ENCODE peak calls at places on chromosome 22, in eight cellular contexts. I, X, B, Q, N, C, D and Z are unnamed samples.

GRCh38 chr22:48259991-48260670 is 1497.7 kb downstream of the TBC1D22A start:
- DNase-seq in I (no peak), X (no peak), B (no peak), Q (no peak), N (no peak), C (no peak), D (no peak), Z (no peak)

GRCh38 chr22:38657248-38657909 is 941 bp downstream of the CBY1 start:
- DNase-seq in I (peak; percentile 36), X (peak; percentile 12), B (peak; percentile 22), Q (peak; percentile 27), N (peak; percentile 55), C (peak; percentile 14), D (peak; percentile 40), Z (no peak)

GRCh38 chr22:37762389-37762836 is 45.3 kb upstream of the GCAT start:
- DNase-seq in I (peak; percentile 46), X (no peak), B (no peak), Q (no peak), N (no peak), C (no peak), D (no peak), Z (no peak)

GRCh38 chr22:47189056-47189916 is 426.8 kb downstream of the TBC1D22A start:
- DNase-seq in I (no peak), X (no peak), B (no peak), Q (no peak), N (no peak), C (no peak), D (no peak), Z (no peak)

GRCh38 chr22:30336752-30337460 is 10.2 kb upstream of the TBC1D10A start:
- DNase-seq in I (no peak), X (peak; percentile 54), B (no peak), Q (no peak), N (no peak), C (no peak), D (no peak), Z (no peak)

GRCh38 chr22:29700949-29701927 is 18.6 kb upstream of the CABP7 start:
- DNase-seq in I (peak; percentile 55), X (peak; percentile 76), B (peak; percentile 76), Q (no peak), N (peak; percentile 60), C (no peak), D (no peak), Z (no peak)

GRCh38 chr22:46139895-46140350 is 10.4 kb upstream of the PPARA start:
- DNase-seq in I (no peak), X (no peak), B (no peak), Q (no peak), N (no peak), C (no peak), D (no peak), Z (no peak)

GRCh38 chr22:20607157-20607907 is 99.9 kb downstream of the MED15 start:
- DNase-seq in I (no peak), X (peak; percentile 73), B (peak; percentile 40), Q (no peak), N (peak; percentile 15), C (no peak), D (no peak), Z (no peak)

GRCh38 chr22:45263790-45264269 is 20.9 kb upstream of the UPK3A start:
- DNase-seq in I (peak; percentile 80), X (peak; percentile 79), B (peak; percentile 91), Q (peak; percentile 85), N (peak; percentile 80), C (no peak), D (no peak), Z (no peak)

GRCh38 chr22:44865193-44866057 is 113.0 kb downstream of the ARHGAP8 start:
- DNase-seq in I (no peak), X (no peak), B (no peak), Q (no peak), N (no peak), C (no peak), D (no peak), Z (no peak)

GRCh38 chr22:35910926-35911325 is 117.7 kb downstream of the RBFOX2 start:
- DNase-seq in I (no peak), X (no peak), B (no peak), Q (no peak), N (no peak), C (no peak), D (no peak), Z (no peak)

GRCh38 chr22:47379037-47379436 is 616.6 kb downstream of the TBC1D22A start:
- DNase-seq in I (no peak), X (no peak), B (peak; percentile 28), Q (no peak), N (no peak), C (no peak), D (no peak), Z (no peak)

GRCh38 chr22:36884314-36885158 is 23.7 kb downstream of the NCF4 start:
- DNase-seq in I (peak; percentile 50), X (no peak), B (no peak), Q (no peak), N (no peak), C (no peak), D (no peak), Z (no peak)

GRCh38 chr22:46763051-46763705 is 728 bp downstream of the TBC1D22A start:
- DNase-seq in I (peak; percentile 36), X (peak; percentile 46), B (no peak), Q (no peak), N (peak; percentile 85), C (peak; percentile 18), D (peak; percentile 27), Z (peak; percentile 34)

GRCh38 chr22:49967333-49968241 is 7.0 kb downstream of the PIM3 start:
- DNase-seq in I (no peak), X (peak; percentile 77), B (peak; percentile 49), Q (no peak), N (no peak), C (no peak), D (no peak), Z (no peak)

GRCh38 chr22:30459206-30460052 is 12.4 kb downstream of the SEC14L3 start:
- DNase-seq in I (no peak), X (no peak), B (no peak), Q (no peak), N (peak; percentile 43), C (no peak), D (no peak), Z (no peak)

GRCh38 chr22:50192825-50193204 is 7.1 kb downstream of the TRABD start:
- DNase-seq in I (no peak), X (no peak), B (no peak), Q (no peak), N (no peak), C (peak; percentile 70), D (no peak), Z (peak; percentile 42)

GRCh38 chr22:48337957-48338792 is 1489.5 kb downstream of the BRD1 start:
- DNase-seq in I (no peak), X (no peak), B (no peak), Q (no peak), N (no peak), C (no peak), D (no peak), Z (no peak)

GRCh38 chr22:28978158-28978557 is 83.5 kb downstream of the C22orf31 start:
- DNase-seq in I (peak; percentile 33), X (no peak), B (no peak), Q (no peak), N (no peak), C (no peak), D (no peak), Z (no peak)

GRCh38 chr22:44224166-44224565 is 43.4 kb downstream of the PARVG start:
- DNase-seq in I (peak; percentile 26), X (no peak), B (no peak), Q (no peak), N (no peak), C (no peak), D (no peak), Z (no peak)

GRCh38 chr22:45280995-45281394 is 3.8 kb upstream of the UPK3A start:
- DNase-seq in I (no peak), X (no peak), B (no peak), Q (no peak), N (no peak), C (no peak), D (no peak), Z (no peak)

GRCh38 chr22:28882545-28882877 is 861 bp upstream of the ZNRF3 start:
- DNase-seq in I (peak; percentile 44), X (no peak), B (no peak), Q (no peak), N (no peak), C (no peak), D (no peak), Z (no peak)

GRCh38 chr22:35452351-35452781 is 52.4 kb downstream of the MCM5 start:
- DNase-seq in I (no peak), X (peak; percentile 87), B (no peak), Q (no peak), N (no peak), C (no peak), D (no peak), Z (no peak)

GRCh38 chr22:39731881-39732555 is 161.5 kb downstream of the CACNA1I start:
- DNase-seq in I (no peak), X (no peak), B (no peak), Q (no peak), N (peak; percentile 10), C (no peak), D (no peak), Z (no peak)

GRCh38 chr22:44661070-44661469 is 40.9 kb upstream of the PRR5 start:
- DNase-seq in I (no peak), X (no peak), B (peak; percentile 46), Q (no peak), N (no peak), C (no peak), D (no peak), Z (no peak)

GRCh38 chr22:26529345-26529744 is 17.1 kb upstream of the TFIP11 start:
- DNase-seq in I (peak; percentile 22), X (no peak), B (no peak), Q (no peak), N (no peak), C (no peak), D (no peak), Z (no peak)